ENCODE peak calls at places on chromosomes 16 and 17, in six cellular contexts. One of them, this sample, is unnamed.

GRCh38 chr17:20184977-20185619 is 175.9 kb downstream of the SPECC1 start:
- DNase-seq in activated CD8-positive, alpha-beta T cell treated with anti-CD3 and anti-CD28 coated beads, Interleukin-2, amount 10 ng/mL, durations not matched to agents 7 days and 5 days: no peak
- DNase-seq in AG10803: no peak
- DNase-seq in endothelial cell of umbilical vein: no peak
- DNase-seq in neuronal stem cell: no peak
- DNase-seq in NCI-H1930: no peak
- DNase-seq in this sample: no peak

GRCh38 chr17:10337976-10338375 is 34.8 kb downstream of the MYH13 start:
- DNase-seq in activated CD8-positive, alpha-beta T cell treated with anti-CD3 and anti-CD28 coated beads, Interleukin-2, amount 10 ng/mL, durations not matched to agents 7 days and 5 days: no peak
- DNase-seq in AG10803: peak
- DNase-seq in NCI-H1930: no peak
- DNase-seq in neuronal stem cell: no peak
- DNase-seq in endothelial cell of umbilical vein: no peak
- DNase-seq in this sample: no peak

GRCh38 chr16:88319116-88319965 is 63.4 kb upstream of the ZNF469 start:
- DNase-seq in AG10803: no peak
- DNase-seq in activated CD8-positive, alpha-beta T cell treated with anti-CD3 and anti-CD28 coated beads, Interleukin-2, amount 10 ng/mL, durations not matched to agents 7 days and 5 days: no peak
- DNase-seq in NCI-H1930: no peak
- DNase-seq in neuronal stem cell: no peak
- DNase-seq in endothelial cell of umbilical vein: no peak
- DNase-seq in this sample: no peak

GRCh38 chr16:2528161-2529060 is 2.8 kb downstream of the CEMP1 start:
- DNase-seq in NCI-H1930: no peak
- DNase-seq in endothelial cell of umbilical vein: no peak
- DNase-seq in activated CD8-positive, alpha-beta T cell treated with anti-CD3 and anti-CD28 coated beads, Interleukin-2, amount 10 ng/mL, durations not matched to agents 7 days and 5 days: no peak
- DNase-seq in AG10803: no peak
- DNase-seq in neuronal stem cell: no peak
- DNase-seq in this sample: no peak

GRCh38 chr17:7897773-7898172 is 9.2 kb downstream of the CHD3 start:
- DNase-seq in AG10803: peak
- DNase-seq in neuronal stem cell: no peak
- DNase-seq in NCI-H1930: no peak
- DNase-seq in activated CD8-positive, alpha-beta T cell treated with anti-CD3 and anti-CD28 coated beads, Interleukin-2, amount 10 ng/mL, durations not matched to agents 7 days and 5 days: no peak
- DNase-seq in endothelial cell of umbilical vein: peak
- DNase-seq in this sample: no peak

GRCh38 chr16:30892670-30893069 is 1.2 kb downstream of the BCL7C start:
- DNase-seq in endothelial cell of umbilical vein: no peak
- DNase-seq in activated CD8-positive, alpha-beta T cell treated with anti-CD3 and anti-CD28 coated beads, Interleukin-2, amount 10 ng/mL, durations not matched to agents 7 days and 5 days: no peak
- DNase-seq in AG10803: no peak
- DNase-seq in neuronal stem cell: no peak
- DNase-seq in NCI-H1930: no peak
- DNase-seq in this sample: no peak

GRCh38 chr17:34979650-34980352 is 511 bp upstream of the LIG3 start:
- DNase-seq in NCI-H1930: no peak
- DNase-seq in neuronal stem cell: no peak
- DNase-seq in AG10803: no peak
- DNase-seq in activated CD8-positive, alpha-beta T cell treated with anti-CD3 and anti-CD28 coated beads, Interleukin-2, amount 10 ng/mL, durations not matched to agents 7 days and 5 days: no peak
- DNase-seq in endothelial cell of umbilical vein: peak
- DNase-seq in this sample: no peak

GRCh38 chr16:149024-149675 is 3.3 kb upstream of the HBZ start:
- DNase-seq in endothelial cell of umbilical vein: no peak
- DNase-seq in NCI-H1930: no peak
- DNase-seq in activated CD8-positive, alpha-beta T cell treated with anti-CD3 and anti-CD28 coated beads, Interleukin-2, amount 10 ng/mL, durations not matched to agents 7 days and 5 days: no peak
- DNase-seq in AG10803: peak
- DNase-seq in neuronal stem cell: no peak
- DNase-seq in this sample: no peak

GRCh38 chr17:19311016-19311415 is 51.5 kb downstream of the B9D1 start:
- DNase-seq in activated CD8-positive, alpha-beta T cell treated with anti-CD3 and anti-CD28 coated beads, Interleukin-2, amount 10 ng/mL, durations not matched to agents 7 days and 5 days: no peak
- DNase-seq in NCI-H1930: no peak
- DNase-seq in AG10803: no peak
- DNase-seq in endothelial cell of umbilical vein: no peak
- DNase-seq in neuronal stem cell: no peak
- DNase-seq in this sample: no peak

GRCh38 chr17:60086822-60087591 is 8.3 kb upstream of the HEATR6 start:
- DNase-seq in neuronal stem cell: no peak
- DNase-seq in activated CD8-positive, alpha-beta T cell treated with anti-CD3 and anti-CD28 coated beads, Interleukin-2, amount 10 ng/mL, durations not matched to agents 7 days and 5 days: no peak
- DNase-seq in endothelial cell of umbilical vein: no peak
- DNase-seq in NCI-H1930: no peak
- DNase-seq in AG10803: peak
- DNase-seq in this sample: no peak

GRCh38 chr16:67883872-67884261 is 818 bp upstream of the NRN1L start:
- DNase-seq in NCI-H1930: no peak
- DNase-seq in endothelial cell of umbilical vein: peak
- DNase-seq in activated CD8-positive, alpha-beta T cell treated with anti-CD3 and anti-CD28 coated beads, Interleukin-2, amount 10 ng/mL, durations not matched to agents 7 days and 5 days: peak
- DNase-seq in neuronal stem cell: peak
- DNase-seq in AG10803: no peak
- DNase-seq in this sample: peak

GRCh38 chr17:68804777-68805176 is 150.4 kb downstream of the ABCA8 start:
- DNase-seq in neuronal stem cell: no peak
- DNase-seq in AG10803: no peak
- DNase-seq in activated CD8-positive, alpha-beta T cell treated with anti-CD3 and anti-CD28 coated beads, Interleukin-2, amount 10 ng/mL, durations not matched to agents 7 days and 5 days: no peak
- DNase-seq in endothelial cell of umbilical vein: no peak
- DNase-seq in NCI-H1930: no peak
- DNase-seq in this sample: no peak

GRCh38 chr17:45895969-45896793 is 1.8 kb downstream of the MAPT start:
- DNase-seq in neuronal stem cell: peak
- DNase-seq in activated CD8-positive, alpha-beta T cell treated with anti-CD3 and anti-CD28 coated beads, Interleukin-2, amount 10 ng/mL, durations not matched to agents 7 days and 5 days: no peak
- DNase-seq in AG10803: no peak
- DNase-seq in endothelial cell of umbilical vein: no peak
- DNase-seq in NCI-H1930: no peak
- DNase-seq in this sample: no peak

GRCh38 chr16:71479420-71479819 is 9.7 kb downstream of the ZNF19 start:
- DNase-seq in endothelial cell of umbilical vein: peak
- DNase-seq in AG10803: no peak
- DNase-seq in neuronal stem cell: no peak
- DNase-seq in activated CD8-positive, alpha-beta T cell treated with anti-CD3 and anti-CD28 coated beads, Interleukin-2, amount 10 ng/mL, durations not matched to agents 7 days and 5 days: peak
- DNase-seq in NCI-H1930: no peak
- DNase-seq in this sample: no peak

GRCh38 chr16:68069511-68070248 is 15.5 kb upstream of the NFATC3 start:
- DNase-seq in neuronal stem cell: no peak
- DNase-seq in AG10803: no peak
- DNase-seq in NCI-H1930: no peak
- DNase-seq in activated CD8-positive, alpha-beta T cell treated with anti-CD3 and anti-CD28 coated beads, Interleukin-2, amount 10 ng/mL, durations not matched to agents 7 days and 5 days: peak
- DNase-seq in endothelial cell of umbilical vein: no peak
- DNase-seq in this sample: no peak

GRCh38 chr17:81058263-81058871 is 23.4 kb downstream of the BAIAP2 start:
- DNase-seq in NCI-H1930: no peak
- DNase-seq in neuronal stem cell: no peak
- DNase-seq in AG10803: no peak
- DNase-seq in endothelial cell of umbilical vein: no peak
- DNase-seq in activated CD8-positive, alpha-beta T cell treated with anti-CD3 and anti-CD28 coated beads, Interleukin-2, amount 10 ng/mL, durations not matched to agents 7 days and 5 days: no peak
- DNase-seq in this sample: no peak

GRCh38 chr17:13582776-13583414 is 18.8 kb downstream of the HS3ST3A1 start:
- DNase-seq in NCI-H1930: no peak
- DNase-seq in activated CD8-positive, alpha-beta T cell treated with anti-CD3 and anti-CD28 coated beads, Interleukin-2, amount 10 ng/mL, durations not matched to agents 7 days and 5 days: no peak
- DNase-seq in neuronal stem cell: no peak
- DNase-seq in AG10803: peak
- DNase-seq in endothelial cell of umbilical vein: no peak
- DNase-seq in this sample: no peak

GRCh38 chr16:29668267-29668666 is 5.2 kb downstream of the SPN start:
- DNase-seq in activated CD8-positive, alpha-beta T cell treated with anti-CD3 and anti-CD28 coated beads, Interleukin-2, amount 10 ng/mL, durations not matched to agents 7 days and 5 days: no peak
- DNase-seq in AG10803: no peak
- DNase-seq in neuronal stem cell: no peak
- DNase-seq in endothelial cell of umbilical vein: no peak
- DNase-seq in NCI-H1930: no peak
- DNase-seq in this sample: no peak

GRCh38 chr17:17568772-17569195 is 22.7 kb downstream of the PEMT start:
- DNase-seq in NCI-H1930: no peak
- DNase-seq in neuronal stem cell: peak
- DNase-seq in activated CD8-positive, alpha-beta T cell treated with anti-CD3 and anti-CD28 coated beads, Interleukin-2, amount 10 ng/mL, durations not matched to agents 7 days and 5 days: peak
- DNase-seq in endothelial cell of umbilical vein: peak
- DNase-seq in AG10803: peak
- DNase-seq in this sample: no peak